ENCODE peak calls at places on chromosomes 1 and 21, in four cellular contexts. Q is foreskin fibroblast, Y is GM20000, B is Right ventricle myocardium inferior. G is an unnamed sample.

GRCh38 chr1:228514421-228514820 is 27.2 kb downstream of the RNF187 start:
- DNase-seq in Q (no peak), Y (no peak), B (no peak), G (no peak)

GRCh38 chr1:41330588-41331545 is 30.4 kb upstream of the FOXO6 start:
- DNase-seq in Q (no peak), Y (no peak), B (no peak), G (peak; percentile 67)

GRCh38 chr21:41605178-41605933 is 97.4 kb upstream of the TMPRSS2 start:
- DNase-seq in Q (no peak), Y (no peak), B (no peak), G (no peak)

GRCh38 chr1:148161252-148161901 is 9.3 kb upstream of the NBPF11 start:
- DNase-seq in Q (no peak), Y (no peak), B (no peak), G (no peak)

GRCh38 chr1:113320272-113320671 is 70.0 kb upstream of the MAGI3 start:
- DNase-seq in Q (no peak), Y (no peak), B (no peak), G (no peak)

GRCh38 chr1:30419246-30419720 is 304.1 kb downstream of the MATN1 start:
- DNase-seq in Q (no peak), Y (no peak), B (no peak), G (no peak)

GRCh38 chr1:164601399-164602141 is 42.6 kb downstream of the PBX1 start:
- DNase-seq in Q (no peak), Y (no peak), B (no peak), G (no peak)

GRCh38 chr1:157496121-157496526 is 56.2 kb downstream of the FCRL5 start:
- DNase-seq in Q (peak; percentile 23), Y (peak; percentile 46), B (no peak), G (peak; percentile 68)

GRCh38 chr1:20739225-20739624 is 6.7 kb upstream of the SH2D5 start:
- DNase-seq in Q (peak; percentile 43), Y (no peak), B (no peak), G (no peak)

GRCh38 chr1:110207831-110208230 is 2.3 kb upstream of the KCNC4 start:
- DNase-seq in Q (no peak), Y (peak; percentile 81), B (peak; percentile 83), G (peak; percentile 68)

GRCh38 chr1:89023026-89023425 is 360 bp upstream of the GBP3 start:
- DNase-seq in Q (no peak), Y (no peak), B (no peak), G (no peak)

GRCh38 chr1:178371999-178372398 is 124.8 kb downstream of the CLEC20A start:
- DNase-seq in Q (no peak), Y (no peak), B (no peak), G (no peak)

GRCh38 chr1:8970870-8971337 is 25.2 kb downstream of the CA6 start:
- DNase-seq in Q (no peak), Y (peak; percentile 61), B (no peak), G (no peak)

GRCh38 chr21:18951291-18952038 is 547.9 kb upstream of the TMPRSS15 start:
- DNase-seq in Q (no peak), Y (no peak), B (no peak), G (peak; percentile 84)

GRCh38 chr1:226061793-226062557 is 541 bp upstream of the H3-3A start:
- DNase-seq in Q (peak; percentile 69), Y (no peak), B (peak; percentile 89), G (peak; percentile 63)

GRCh38 chr1:28540651-28541050 is 12.2 kb upstream of the TRNAU1AP start:
- DNase-seq in Q (peak; percentile 3), Y (no peak), B (no peak), G (peak; percentile 21)

GRCh38 chr1:91731815-91732214 is 154.1 kb downstream of the TGFBR3 start:
- DNase-seq in Q (no peak), Y (no peak), B (no peak), G (no peak)